ENCODE peak calls at places on chromosomes 16 and 17, in nine cellular contexts. K, O, P, C, X, U, J, M and D are unnamed samples.
A peak's percentile ranks its signal among the peaks of the same experiment; 100 is the strongest.

GRCh38 chr17:60139438-60140285 is 10.1 kb upstream of the CA4 start:
- DNase-seq in K (peak; percentile 71), O (peak; percentile 70), P (peak; percentile 79), C (peak; percentile 92), X (peak; percentile 19), U (peak; percentile 85), J (peak; percentile 86), M (peak; percentile 77), D (no peak)

GRCh38 chr17:20022701-20023100 is 13.5 kb downstream of the SPECC1 start:
- DNase-seq in K (no peak), O (no peak), P (no peak), C (no peak), X (no peak), U (no peak), J (no peak), M (no peak), D (no peak)

GRCh38 chr17:36498560-36499300 is 12.2 kb downstream of the ZNHIT3 start:
- DNase-seq in K (no peak), O (no peak), P (no peak), C (no peak), X (no peak), U (no peak), J (no peak), M (no peak), D (no peak)

GRCh38 chr17:28760987-28761562 is 17.3 kb downstream of the TRAF4 start:
- DNase-seq in K (no peak), O (peak; percentile 65), P (no peak), C (peak; percentile 64), X (no peak), U (no peak), J (peak; percentile 46), M (no peak), D (peak; percentile 60)

GRCh38 chr16:12569061-12569460 is 234.6 kb downstream of the CPPED1 start:
- DNase-seq in K (no peak), O (no peak), P (no peak), C (no peak), X (no peak), U (no peak), J (no peak), M (no peak), D (no peak)

GRCh38 chr16:35862242-35862641 is 2402.8 kb downstream of the TP53TG3F start:
- DNase-seq in K (no peak), O (no peak), P (no peak), C (no peak), X (no peak), U (no peak), J (no peak), M (no peak), D (no peak)

GRCh38 chr16:81522141-81522701 is 77.6 kb downstream of the CMIP start:
- DNase-seq in K (peak; percentile 39), O (no peak), P (peak; percentile 22), C (no peak), X (no peak), U (no peak), J (no peak), M (no peak), D (no peak)

GRCh38 chr16:55812951-55813350 is 19.9 kb downstream of the CES1 start:
- DNase-seq in K (no peak), O (no peak), P (no peak), C (no peak), X (no peak), U (no peak), J (no peak), M (peak; percentile 52), D (no peak)

GRCh38 chr17:49843774-49844350 is 4.0 kb downstream of the TAC4 start:
- DNase-seq in K (no peak), O (peak; percentile 45), P (peak; percentile 42), C (peak; percentile 57), X (no peak), U (peak; percentile 39), J (no peak), M (no peak), D (no peak)

GRCh38 chr17:40550608-40551007 is 14.7 kb downstream of the CCR7 start:
- DNase-seq in K (no peak), O (no peak), P (no peak), C (no peak), X (no peak), U (peak; percentile 20), J (peak; percentile 86), M (peak; percentile 79), D (no peak)

GRCh38 chr17:8121531-8122390 is 2.1 kb downstream of the HES7 start:
- DNase-seq in K (peak; percentile 49), O (peak; percentile 76), P (peak; percentile 85), C (peak; percentile 96), X (no peak), U (peak; percentile 57), J (peak; percentile 72), M (no peak), D (no peak)

GRCh38 chr17:41928693-41929251 is 1.6 kb upstream of the ODAD4 start:
- DNase-seq in K (no peak), O (no peak), P (no peak), C (no peak), X (no peak), U (no peak), J (no peak), M (no peak), D (no peak)

GRCh38 chr16:89210904-89211515 is 6.5 kb upstream of the ZNF778 start:
- DNase-seq in K (no peak), O (no peak), P (no peak), C (no peak), X (no peak), U (no peak), J (peak; percentile 47), M (no peak), D (peak; percentile 53)

GRCh38 chr17:34725008-34725407 is 145.6 kb downstream of the TMEM132E start:
- DNase-seq in K (no peak), O (no peak), P (no peak), C (no peak), X (no peak), U (no peak), J (no peak), M (no peak), D (no peak)

GRCh38 chr16:3161235-3162018 is 26.6 kb upstream of the OR1F1 start:
- DNase-seq in K (no peak), O (no peak), P (no peak), C (no peak), X (no peak), U (no peak), J (no peak), M (no peak), D (no peak)

GRCh38 chr17:33284022-33284421 is 9.1 kb downstream of the ASIC2 start:
- DNase-seq in K (no peak), O (peak; percentile 34), P (no peak), C (no peak), X (no peak), U (no peak), J (peak; percentile 16), M (peak; percentile 73), D (no peak)

GRCh38 chr16:71249399-71249798 is 18.9 kb upstream of the HYDIN start:
- DNase-seq in K (no peak), O (no peak), P (no peak), C (no peak), X (no peak), U (no peak), J (no peak), M (no peak), D (no peak)

GRCh38 chr16:2874584-2875362 is 8.2 kb upstream of the FLYWCH2 start:
- DNase-seq in K (peak; percentile 68), O (peak; percentile 80), P (peak; percentile 86), C (peak; percentile 85), X (no peak), U (peak; percentile 77), J (peak; percentile 89), M (peak; percentile 87), D (peak; percentile 20)

GRCh38 chr16:59964232-59964924 is 1230.3 kb upstream of the GOT2 start:
- DNase-seq in K (no peak), O (no peak), P (no peak), C (no peak), X (no peak), U (no peak), J (no peak), M (no peak), D (no peak)

GRCh38 chr16:185691-186090 is 5.4 kb downstream of the HBQ1 start:
- DNase-seq in K (no peak), O (no peak), P (no peak), C (no peak), X (no peak), U (no peak), J (no peak), M (no peak), D (no peak)

GRCh38 chr16:85136705-85137322 is 24.5 kb upstream of the CIBAR2 start:
- DNase-seq in K (no peak), O (no peak), P (peak; percentile 18), C (no peak), X (no peak), U (no peak), J (peak; percentile 43), M (peak; percentile 77), D (no peak)

GRCh38 chr17:56142325-56142724 is 10.9 kb upstream of the ANKFN1 start:
- DNase-seq in K (no peak), O (no peak), P (no peak), C (no peak), X (peak; percentile 49), U (no peak), J (peak; percentile 68), M (peak; percentile 66), D (no peak)

GRCh38 chr17:50668025-50668837 is 33.5 kb downstream of the ABCC3 start:
- DNase-seq in K (no peak), O (peak; percentile 57), P (peak; percentile 26), C (no peak), X (no peak), U (peak; percentile 8), J (peak; percentile 69), M (no peak), D (no peak)

GRCh38 chr16:49529646-49530045 is 156.0 kb downstream of the C16orf78 start:
- DNase-seq in K (no peak), O (no peak), P (no peak), C (no peak), X (no peak), U (no peak), J (no peak), M (no peak), D (no peak)